ENCODE peak calls at places on chromosome 1, in six cellular contexts. One of them, this sample, is unnamed. For H3K4me1, the result is how much of the 10 kb centered on the place peaks cover.

GRCh38 chr1:182666736-182667135 is 17.7 kb downstream of the RGS8 start:
- DNase-seq in esophagus squamous epithelium: no peak
- DNase-seq in endodermal cell: peak
- DNase-seq in adrenal gland: no peak
- DNase-seq in heart left ventricle: no peak
- DNase-seq in tibial artery: no peak
- DNase-seq in this sample: no peak

GRCh38 chr1:245877976-245878375 is 629.1 kb downstream of the SMYD3 start:
- DNase-seq in esophagus squamous epithelium: no peak
- DNase-seq in endodermal cell: no peak
- DNase-seq in adrenal gland: no peak
- DNase-seq in heart left ventricle: no peak
- DNase-seq in tibial artery: no peak
- DNase-seq in this sample: no peak

GRCh38 chr1:147717051-147717705 is 43.2 kb downstream of the GJA5 start:
- DNase-seq in esophagus squamous epithelium: no peak
- DNase-seq in endodermal cell: no peak
- DNase-seq in adrenal gland: no peak
- DNase-seq in heart left ventricle: no peak
- DNase-seq in tibial artery: no peak
- DNase-seq in this sample: peak

GRCh38 chr1:24266398-24266941 is 52.7 kb upstream of the GRHL3 start:
- DNase-seq in esophagus squamous epithelium: no peak
- DNase-seq in endodermal cell: peak
- DNase-seq in adrenal gland: no peak
- DNase-seq in heart left ventricle: no peak
- DNase-seq in tibial artery: no peak
- DNase-seq in this sample: no peak

GRCh38 chr1:235841938-235842545 is 24.7 kb downstream of the LYST start:
- DNase-seq in esophagus squamous epithelium: no peak
- DNase-seq in endodermal cell: no peak
- DNase-seq in adrenal gland: no peak
- DNase-seq in heart left ventricle: no peak
- DNase-seq in tibial artery: no peak
- DNase-seq in this sample: no peak

GRCh38 chr1:74712863-74713262 is 20.0 kb downstream of the CRYZ start:
- DNase-seq in esophagus squamous epithelium: no peak
- DNase-seq in endodermal cell: no peak
- DNase-seq in adrenal gland: no peak
- DNase-seq in heart left ventricle: no peak
- DNase-seq in tibial artery: no peak
- DNase-seq in this sample: peak

GRCh38 chr1:246875041-246876026 is 56.4 kb downstream of the AHCTF1 start:
- DNase-seq in esophagus squamous epithelium: no peak
- DNase-seq in endodermal cell: no peak
- DNase-seq in adrenal gland: no peak
- DNase-seq in heart left ventricle: no peak
- DNase-seq in tibial artery: no peak
- DNase-seq in this sample: no peak

GRCh38 chr1:23422313-23422877 is 2.2 kb downstream of the TCEA3 start:
- DNase-seq in esophagus squamous epithelium: no peak
- DNase-seq in endodermal cell: no peak
- DNase-seq in adrenal gland: peak
- DNase-seq in heart left ventricle: peak
- DNase-seq in tibial artery: peak
- DNase-seq in this sample: peak

GRCh38 chr1:233614173-233614742 is 352 bp downstream of the KCNK1 start:
- DNase-seq in esophagus squamous epithelium: no peak
- DNase-seq in endodermal cell: peak
- DNase-seq in adrenal gland: peak
- DNase-seq in heart left ventricle: peak
- DNase-seq in tibial artery: no peak
- DNase-seq in this sample: peak

DNA sequence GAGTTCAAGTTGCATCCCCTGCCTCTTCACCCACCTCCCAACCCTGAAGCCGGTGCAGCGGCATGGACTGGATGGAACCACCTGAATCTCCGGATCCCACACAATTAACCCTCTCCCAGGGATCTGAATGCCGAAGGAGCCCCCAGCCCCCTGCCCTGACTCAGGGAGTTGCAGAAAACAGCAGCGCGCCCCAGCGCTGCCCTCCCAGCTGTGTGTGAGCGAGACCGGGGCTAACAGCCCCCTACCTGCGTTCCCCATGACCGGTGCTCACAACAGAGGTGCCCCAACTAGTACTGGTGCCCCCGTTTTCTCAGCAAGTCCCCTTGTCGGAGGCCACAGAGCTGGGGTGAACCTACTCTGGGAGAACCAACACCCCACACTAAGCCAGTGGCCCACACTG is 136.8 kb downstream of the PRDM16 start:
- DNase-seq in esophagus squamous epithelium: no peak
- DNase-seq in endodermal cell: no peak
- DNase-seq in adrenal gland: no peak
- DNase-seq in heart left ventricle: no peak
- DNase-seq in tibial artery: no peak
- DNase-seq in this sample: no peak
- H3K4me3 ChIP-seq in esophagus squamous epithelium: no peak
- H3K4me3 ChIP-seq in endodermal cell: no peak
- H3K4me3 ChIP-seq in adrenal gland: no peak
- H3K4me3 ChIP-seq in heart left ventricle: no peak
- H3K4me3 ChIP-seq in tibial artery: no peak
- H3K4me3 ChIP-seq in this sample: no peak

GRCh38 chr1:174743654-174744561 is 255.8 kb upstream of the CACYBP start:
- DNase-seq in esophagus squamous epithelium: no peak
- DNase-seq in endodermal cell: no peak
- DNase-seq in adrenal gland: no peak
- DNase-seq in heart left ventricle: no peak
- DNase-seq in tibial artery: no peak
- DNase-seq in this sample: no peak
- H3K4me1 ChIP-seq in esophagus squamous epithelium: under half
- H3K4me1 ChIP-seq in endodermal cell: under half
- H3K4me1 ChIP-seq in adrenal gland: under half
- H3K4me1 ChIP-seq in heart left ventricle: under half
- H3K4me1 ChIP-seq in tibial artery: under half
- H3K4me1 ChIP-seq in this sample: under half

DNA sequence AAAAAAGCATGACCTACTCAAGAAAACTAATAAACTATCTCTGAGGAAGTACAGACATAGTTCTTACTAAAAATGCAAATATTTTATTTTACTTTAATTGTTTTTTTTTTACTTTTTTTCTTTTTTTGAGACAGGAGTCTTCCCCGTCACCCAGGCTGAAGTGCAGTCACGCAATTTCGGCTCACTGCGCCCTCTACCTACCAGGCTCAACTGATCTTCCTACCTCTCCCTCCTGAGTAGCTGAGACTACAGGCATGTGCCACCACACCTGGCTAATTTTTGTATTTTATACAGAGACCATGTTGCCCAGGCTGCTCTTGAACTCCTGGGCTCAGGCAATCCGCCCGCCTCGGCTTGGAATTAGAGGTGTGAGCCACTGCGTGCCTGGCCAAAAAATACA is 1263.1 kb downstream of the KCNT2 start:
- DNase-seq in esophagus squamous epithelium: no peak
- DNase-seq in endodermal cell: peak
- DNase-seq in adrenal gland: no peak
- DNase-seq in heart left ventricle: no peak
- DNase-seq in tibial artery: no peak
- DNase-seq in this sample: peak
- TF ChIP-seq CTCF in esophagus squamous epithelium: no peak
- TF ChIP-seq CTCF in endodermal cell: peak
- TF ChIP-seq CTCF in adrenal gland: no peak
- TF ChIP-seq CTCF in heart left ventricle: no peak
- TF ChIP-seq CTCF in tibial artery: no peak
- TF ChIP-seq CTCF in this sample: peak

GRCh38 chr1:20474333-20474975 is 11.6 kb downstream of the CAMK2N1 start:
- DNase-seq in esophagus squamous epithelium: no peak
- DNase-seq in endodermal cell: no peak
- DNase-seq in adrenal gland: no peak
- DNase-seq in heart left ventricle: no peak
- DNase-seq in tibial artery: no peak
- DNase-seq in this sample: no peak

GRCh38 chr1:20475002-20475401 is 11.0 kb downstream of the CAMK2N1 start:
- DNase-seq in esophagus squamous epithelium: no peak
- DNase-seq in endodermal cell: no peak
- DNase-seq in adrenal gland: no peak
- DNase-seq in heart left ventricle: no peak
- DNase-seq in tibial artery: no peak
- DNase-seq in this sample: no peak

GRCh38 chr1:20472121-20472520 is 13.9 kb downstream of the CAMK2N1 start:
- DNase-seq in esophagus squamous epithelium: no peak
- DNase-seq in endodermal cell: no peak
- DNase-seq in adrenal gland: no peak
- DNase-seq in heart left ventricle: no peak
- DNase-seq in tibial artery: no peak
- DNase-seq in this sample: no peak

GRCh38 chr1:20473894-20474293 is 12.1 kb downstream of the CAMK2N1 start:
- DNase-seq in esophagus squamous epithelium: no peak
- DNase-seq in endodermal cell: no peak
- DNase-seq in adrenal gland: no peak
- DNase-seq in heart left ventricle: no peak
- DNase-seq in tibial artery: no peak
- DNase-seq in this sample: no peak

DNA sequence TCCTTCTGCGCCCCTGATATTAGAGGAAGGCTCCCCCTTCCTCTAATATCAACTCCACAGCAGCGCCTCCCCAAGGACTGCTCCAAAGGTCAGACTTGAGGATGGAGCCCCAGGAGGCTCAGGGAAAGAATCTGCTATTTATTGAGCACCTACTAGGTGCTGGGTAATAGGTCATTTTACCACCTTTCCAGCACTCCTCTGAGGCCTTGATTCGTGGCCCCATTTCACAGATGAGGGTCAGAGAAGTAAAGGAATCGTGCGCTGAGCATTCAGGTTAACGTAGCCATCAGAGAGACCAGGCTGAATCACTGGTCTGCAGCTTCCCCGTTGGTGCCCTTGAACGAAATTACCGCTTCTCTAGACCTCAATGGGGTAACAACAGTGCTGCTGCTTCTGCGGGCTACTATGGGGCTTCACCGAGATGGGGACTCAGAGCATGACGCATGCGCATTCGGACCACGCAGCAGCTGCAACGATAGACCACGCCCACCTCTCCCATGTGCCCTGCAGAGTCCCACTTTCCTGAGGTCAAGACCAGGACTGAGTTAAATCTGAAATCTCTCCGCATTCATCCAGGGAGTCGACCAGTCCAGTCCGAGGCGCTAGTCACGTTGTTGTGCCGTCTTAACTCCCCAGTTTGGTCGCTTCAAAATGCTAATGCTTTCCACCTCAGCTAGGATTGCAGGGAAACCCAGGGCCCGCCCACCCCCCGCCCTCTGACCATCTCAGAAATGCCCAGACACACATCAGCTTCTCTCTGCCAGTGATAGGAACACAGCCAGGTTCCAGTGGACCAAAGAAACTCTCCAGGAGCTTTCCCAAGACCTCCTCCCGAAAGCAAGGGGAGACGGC is 12.9 kb downstream of the CAMK2N1 start:
- DNase-seq in esophagus squamous epithelium: no peak
- DNase-seq in endodermal cell: peak
- DNase-seq in adrenal gland: peak
- DNase-seq in heart left ventricle: peak
- DNase-seq in tibial artery: no peak
- DNase-seq in this sample: peak
- H3K4me3 ChIP-seq in esophagus squamous epithelium: no peak
- H3K4me3 ChIP-seq in endodermal cell: no peak
- H3K4me3 ChIP-seq in adrenal gland: no peak
- H3K4me3 ChIP-seq in heart left ventricle: no peak
- H3K4me3 ChIP-seq in tibial artery: no peak
- H3K4me3 ChIP-seq in this sample: no peak

This sample was measured in thyroid gland.